ENCODE peak calls at places on chromosomes 2 and 18, in four cellular contexts. N is COLO829, U is mucosa of descending colon, D is WTC11. W is an unnamed sample.

GRCh38 chr2:85678794-85679672 is 11.0 kb upstream of the SFTPB start:
- DNase-seq in U (peak), D (peak), N (peak), W (peak)

GRCh38 chr18:50097702-50098101 is 97.2 kb downstream of the MYO5B start:
- DNase-seq in U (peak), N (peak), D (no peak), W (no peak)

GRCh38 chr18:23943903-23944624 is 70.5 kb upstream of the TTC39C start:
- DNase-seq in D (no peak), N (no peak), U (no peak), W (no peak)

GRCh38 chr2:148812306-148812705 is 62.7 kb upstream of the KIF5C start:
- DNase-seq in U (peak), D (no peak), N (no peak), W (no peak)

GRCh38 chr18:9094307-9095226 is 7.9 kb upstream of the NDUFV2 start:
- DNase-seq in D (no peak), U (no peak), N (no peak), W (no peak)

GRCh38 chr2:162677476-162677875 is 161.1 kb downstream of the KCNH7 start:
- DNase-seq in U (no peak), D (no peak), N (no peak), W (no peak)

GRCh38 chr2:204031056-204031455 is 94.5 kb downstream of the ICOS start:
- DNase-seq in D (no peak), U (no peak), N (no peak), W (no peak)

GRCh38 chr2:214035921-214036320 is 374.9 kb upstream of the VWC2L start:
- DNase-seq in U (no peak), D (no peak), N (no peak), W (no peak)

GRCh38 chr2:167534443-167534842 is 646.2 kb downstream of the XIRP2 start:
- DNase-seq in U (no peak), N (no peak), D (no peak), W (no peak)

GRCh38 chr2:134540954-134541353 is 177.8 kb downstream of the TMEM163 start:
- DNase-seq in U (no peak), D (no peak), N (peak), W (no peak)

GRCh38 chr2:65443509-65444200 is 11.3 kb upstream of the SPRED2 start:
- DNase-seq in D (no peak), U (no peak), N (no peak), W (no peak)

GRCh38 chr2:108626993-108627392 is 92.3 kb upstream of the RANBP2 start:
- DNase-seq in U (no peak), D (no peak), N (no peak), W (no peak)

GRCh38 chr18:49018553-49018943 is 67.8 kb upstream of the SMAD7 start:
- DNase-seq in D (no peak), U (no peak), N (no peak), W (peak)